ENCODE peak calls at places on chromosomes 6 and 20, in nine cellular contexts. N is NCI-H345; P is stimulated activated CD8-positive, alpha-beta memory T cell treated with anti-CD3 and anti-CD28 coated beads, Interleukin-15, amount 100 ng/mL, for 4 hours; L is naive B cell; O is HFF-Myc; W is ELR; T is activated naive CD4-positive, alpha-beta T cell; V is islet precursor cell; Q is testis. A is an unnamed sample.

GRCh38 chr6:159422041-159422984 is 253.1 kb downstream of the FNDC1 start:
- DNase-seq in N (no peak), P (no peak), L (no peak), O (no peak), W (no peak), T (no peak), V (peak; percentile 85), Q (no peak), A (no peak)

GRCh38 chr6:70413829-70414494 is 654 bp downstream of the FAM135A start:
- DNase-seq in N (peak; percentile 27), P (no peak), L (peak; percentile 34), O (no peak), W (peak; percentile 40), T (no peak), V (peak; percentile 53), Q (peak; percentile 30), A (no peak)

GRCh38 chr6:170106906-170107525 is 183.9 kb downstream of the DLL1 start:
- DNase-seq in N (no peak), P (no peak), L (no peak), O (no peak), W (no peak), T (no peak), V (no peak), Q (peak; percentile 4), A (no peak)

GRCh38 chr6:143542915-143543314 is 31.4 kb upstream of the FUCA2 start:
- DNase-seq in N (no peak), P (no peak), L (no peak), O (no peak), W (peak; percentile 42), T (no peak), V (no peak), Q (no peak), A (no peak)

GRCh38 chr20:10609276-10609675 is 64.5 kb downstream of the JAG1 start:
- DNase-seq in N (no peak), P (no peak), L (no peak), O (no peak), W (no peak), T (no peak), V (no peak), Q (peak; percentile 71), A (no peak)

GRCh38 chr6:38404355-38404754 is 235.4 kb downstream of the BTBD9 start:
- DNase-seq in N (peak; percentile 79), P (no peak), L (no peak), O (no peak), W (no peak), T (no peak), V (no peak), Q (no peak), A (peak; percentile 22)

GRCh38 chr20:21262812-21263211 is 40.3 kb upstream of the XRN2 start:
- DNase-seq in N (no peak), P (no peak), L (no peak), O (no peak), W (no peak), T (no peak), V (no peak), Q (peak; percentile 84), A (no peak)

GRCh38 chr20:59074456-59074855 is 31.9 kb upstream of the PRELID3B start:
- DNase-seq in N (no peak), P (no peak), L (no peak), O (no peak), W (peak; percentile 81), T (no peak), V (no peak), Q (no peak), A (no peak)

GRCh38 chr6:41577865-41578713 is 31.9 kb downstream of the FOXP4 start:
- DNase-seq in N (peak; percentile 93), P (no peak), L (no peak), O (no peak), W (peak; percentile 51), T (no peak), V (peak; percentile 89), Q (no peak), A (peak; percentile 36)

GRCh38 chr6:129590408-129591022 is 119.5 kb downstream of the ARHGAP18 start:
- DNase-seq in N (no peak), P (no peak), L (no peak), O (peak; percentile 77), W (peak; percentile 90), T (no peak), V (no peak), Q (no peak), A (no peak)

GRCh38 chr20:13788167-13788834 is 3.5 kb downstream of the NDUFAF5 start:
- DNase-seq in N (peak; percentile 63), P (no peak), L (no peak), O (peak; percentile 39), W (peak; percentile 68), T (peak; percentile 8), V (peak; percentile 74), Q (peak; percentile 70), A (peak; percentile 76)

GRCh38 chr6:109998159-109998785 is 20.2 kb downstream of the GPR6 start:
- DNase-seq in N (no peak), P (no peak), L (no peak), O (no peak), W (peak; percentile 1), T (no peak), V (no peak), Q (no peak), A (peak; percentile 6)